ENCODE peak calls at places on chromosomes 11 and 22, in seven cellular contexts. B is NB4, N is tibial artery, W is left ventricle myocardium inferior, L is fibroblast of villous mesenchyme, T is spleen, K is epithelial cell of proximal tubule. X is an unnamed sample.
A peak's percentile ranks its signal among the peaks of the same experiment; 100 is the strongest.

GRCh38 chr11:123063396-123064267 is 1.7 kb upstream of the HSPA8 start:
- DNase-seq in B (peak; percentile 82), N (peak; percentile 49), W (no peak), L (peak; percentile 72), T (no peak), K (peak; percentile 52), X (peak; percentile 68)

GRCh38 chr11:2517386-2518064 is 72.7 kb downstream of the KCNQ1 start:
- DNase-seq in B (no peak), N (peak; percentile 9), W (peak; percentile 8), L (no peak), T (peak; percentile 44), K (no peak), X (no peak)

GRCh38 chr11:86303257-86303656 is 1.2 kb downstream of the HIKESHI start:
- DNase-seq in B (peak; percentile 26), N (no peak), W (no peak), L (no peak), T (no peak), K (no peak), X (no peak)

GRCh38 chr22:32473388-32473952 is 1.1 kb upstream of the FBXO7 start:
- DNase-seq in B (peak; percentile 77), N (no peak), W (no peak), L (peak; percentile 67), T (no peak), K (no peak), X (peak; percentile 68)

GRCh38 chr11:9820260-9820659 is 156.4 kb downstream of the SWAP70 start:
- DNase-seq in B (no peak), N (peak; percentile 43), W (peak; percentile 72), L (no peak), T (no peak), K (no peak), X (peak; percentile 40)

GRCh38 chr22:46328066-46328465 is 7.4 kb upstream of the TRMU start:
- DNase-seq in B (no peak), N (no peak), W (no peak), L (no peak), T (peak; percentile 51), K (no peak), X (no peak)

GRCh38 chr11:59894616-59895015 is 16.0 kb downstream of the OOSP3 start:
- DNase-seq in B (no peak), N (no peak), W (no peak), L (no peak), T (no peak), K (no peak), X (no peak)

GRCh38 chr11:122883682-122883981 is 1.1 kb downstream of the JHY start:
- DNase-seq in B (no peak), N (no peak), W (no peak), L (peak; percentile 68), T (no peak), K (no peak), X (no peak)

GRCh38 chr11:83895516-83895915 is 609.3 kb upstream of the CCDC90B start:
- DNase-seq in B (no peak), N (no peak), W (no peak), L (no peak), T (no peak), K (peak; percentile 19), X (no peak)

GRCh38 chr22:19879248-19879575 is 24.5 kb upstream of the GNB1L start:
- DNase-seq in B (no peak), N (peak; percentile 9), W (peak; percentile 6), L (no peak), T (peak; percentile 64), K (no peak), X (no peak)

GRCh38 chr11:70307176-70307575 is 36.7 kb downstream of the PPFIA1 start:
- DNase-seq in B (no peak), N (no peak), W (no peak), L (peak; percentile 19), T (no peak), K (no peak), X (no peak)

GRCh38 chr11:20762112-20762511 is 92.7 kb downstream of the NELL1 start:
- DNase-seq in B (no peak), N (no peak), W (no peak), L (no peak), T (no peak), K (no peak), X (no peak)

GRCh38 chr11:118438314-118438931 is 2.1 kb downstream of the KMT2A start:
- DNase-seq in B (peak; percentile 67), N (peak; percentile 76), W (peak; percentile 14), L (peak; percentile 87), T (peak; percentile 75), K (no peak), X (peak; percentile 78)

GRCh38 chr11:76391039-76391438 is 9.9 kb downstream of the GVQW3 start:
- DNase-seq in B (no peak), N (no peak), W (no peak), L (no peak), T (no peak), K (no peak), X (no peak)

GRCh38 chr22:31083377-31083768 is 2.3 kb downstream of the SMTN start:
- DNase-seq in B (no peak), N (no peak), W (no peak), L (no peak), T (no peak), K (no peak), X (no peak)
- H3K4me3 ChIP-seq in B (peak overlapping the region; percentile 80), N (peak overlapping the region; percentile 92), W (peak overlapping the region; percentile 89), L (peak overlapping the region; percentile 76), T (peak overlapping the region; percentile 69), K (peak overlapping the region; percentile 96), X (peak overlapping the region; percentile 91)

GRCh38 chr11:17972987-17973386 is 39.9 kb downstream of the SERGEF start:
- DNase-seq in B (peak; percentile 46), N (peak; percentile 31), W (peak; percentile 44), L (peak; percentile 87), T (no peak), K (no peak), X (peak; percentile 92)
- TF ChIP-seq CTCF in B (peak; percentile 63), N (peak; percentile 36), W (peak; percentile 74), L (peak; percentile 90), T (peak; percentile 62), K (peak; percentile 62), X (peak; percentile 87)

GRCh38 chr22:37351268-37351667 is 69.0 kb downstream of the CYTH4 start:
- DNase-seq in B (no peak), N (no peak), W (no peak), L (no peak), T (no peak), K (no peak), X (no peak)

GRCh38 chr22:37352481-37352880 is 70.2 kb downstream of the CYTH4 start:
- DNase-seq in B (no peak), N (no peak), W (no peak), L (no peak), T (no peak), K (no peak), X (no peak)

GRCh38 chr22:37354271-37355069 is 72.2 kb downstream of the CYTH4 start:
- DNase-seq in B (peak; percentile 65), N (no peak), W (no peak), L (no peak), T (no peak), K (no peak), X (no peak)

GRCh38 chr22:37355174-37355573 is 72.1 kb downstream of the ELFN2 start:
- DNase-seq in B (no peak), N (no peak), W (no peak), L (no peak), T (no peak), K (no peak), X (no peak)

GRCh38 chr22:37353839-37354238 is 71.5 kb downstream of the CYTH4 start:
- DNase-seq in B (no peak), N (no peak), W (no peak), L (no peak), T (no peak), K (peak; percentile 95), X (peak; percentile 85)
- H3K4me3 ChIP-seq in B (no peak overlapping the region), N (no peak overlapping the region), W (no peak overlapping the region), L (no peak overlapping the region), T (no peak overlapping the region), K (no peak overlapping the region), X (no peak overlapping the region)

DNA sequence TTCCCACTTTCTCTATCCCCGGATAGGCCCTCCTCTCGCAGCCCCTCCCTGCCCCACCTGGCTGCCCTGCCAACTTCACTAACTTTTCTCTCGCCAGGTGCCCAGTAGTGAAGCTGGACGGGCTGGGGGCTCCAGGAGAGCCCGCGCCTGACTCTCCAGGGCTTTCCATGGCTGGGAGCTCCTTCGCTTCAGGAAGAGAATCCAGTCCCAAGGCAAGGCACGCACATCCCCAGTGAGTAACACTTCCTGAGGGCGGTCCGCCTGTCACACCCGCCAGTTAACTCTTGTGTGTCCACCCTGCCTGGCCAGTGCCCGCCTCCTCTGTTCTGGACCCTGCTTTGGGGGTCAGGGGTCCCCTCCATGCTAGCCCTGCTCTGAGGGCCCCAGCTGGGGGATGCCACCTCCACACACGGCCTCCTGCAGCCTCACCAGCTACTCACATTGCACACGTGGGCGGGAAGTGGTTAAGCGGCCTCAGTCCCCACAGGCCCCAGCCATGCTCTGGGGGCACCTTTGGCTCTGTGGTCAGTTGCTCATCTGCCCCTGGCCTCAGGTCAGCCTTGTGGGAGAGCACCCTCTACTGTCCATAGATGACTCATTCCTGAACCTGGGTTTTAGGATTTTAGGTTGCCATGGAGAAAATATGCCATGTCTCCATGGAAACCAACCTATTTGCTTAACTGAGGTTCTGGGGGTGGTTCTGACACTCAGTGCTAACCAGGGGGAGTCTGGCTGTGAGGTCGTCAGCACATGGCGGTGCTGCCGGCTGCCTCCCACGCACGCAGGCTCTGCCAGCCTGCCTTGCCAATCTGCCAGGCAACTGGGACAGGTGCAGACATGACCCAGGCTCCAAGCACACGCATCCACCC is at the start of gene RIN1:
- DNase-seq in B (peak; percentile 99), N (peak; percentile 51), W (no peak), L (peak; percentile 97), T (peak; percentile 87), K (peak; percentile 66), X (peak; percentile 94)
- TF ChIP-seq CTCF in B (peak; percentile 29), N (peak; percentile 19), W (peak; percentile 52), L (peak; percentile 56), T (peak; percentile 23), K (peak; percentile 48), X (peak; percentile 56)

GRCh38 chr22:29152381-29153138 is 53.1 kb upstream of the EMID1 start:
- DNase-seq in B (no peak), N (peak; percentile 53), W (peak; percentile 39), L (no peak), T (peak; percentile 75), K (no peak), X (no peak)
- H3K4me3 ChIP-seq in B (no peak overlapping the region), N (no peak overlapping the region), W (no peak overlapping the region), L (no peak overlapping the region), T (peak overlapping the region; percentile 16), K (no peak overlapping the region), X (no peak overlapping the region)